ENCODE peak calls at places on chromosomes 4 and X, in five cellular contexts. T is AG10803, L is mesenchymal stem cell, N is NCI-H2081, X is NCI-H1436. A is an unnamed sample.

GRCh38 chr4:37936889-37937498 is 23.2 kb upstream of the PTTG2 start:
- DNase-seq in N (no peak), T (no peak), L (no peak), X (no peak), A (no peak)

GRCh38 chr4:4772534-4772933 is 86.9 kb upstream of the MSX1 start:
- DNase-seq in T (no peak), X (no peak), N (no peak), L (no peak), A (no peak)

GRCh38 chr4:147740176-147740575 is 8.3 kb downstream of the ARHGAP10 start:
- DNase-seq in N (no peak), T (no peak), L (no peak), X (no peak), A (no peak)

GRCh38 chr4:110183643-110184042 is 14.8 kb downstream of the ELOVL6 start:
- DNase-seq in N (no peak), L (no peak), X (no peak), T (no peak), A (no peak)

GRCh38 chrX:48896611-48897011 is 957 bp downstream of the TIMM17B start:
- DNase-seq in T (peak; percentile 31), N (no peak), L (peak; percentile 71), X (no peak), A (no peak)

GRCh38 chrX:103823591-103823990 is 8.5 kb downstream of the RAB9B start:
- DNase-seq in N (no peak), L (peak; percentile 0), X (no peak), T (no peak), A (no peak)

GRCh38 chr4:58138786-58139185 is 1028.6 kb upstream of the IGFBP7 start:
- DNase-seq in N (no peak), L (no peak), X (no peak), T (no peak), A (no peak)

GRCh38 chr4:80307774-80308465 is 27.6 kb upstream of the CFAP299 start:
- DNase-seq in X (no peak), T (peak; percentile 47), L (peak; percentile 56), N (peak; percentile 79), A (no peak)

GRCh38 chr4:46372878-46373277 is 17.1 kb downstream of the GABRA2 start:
- DNase-seq in L (peak; percentile 35), X (no peak), N (no peak), T (no peak), A (no peak)

GRCh38 chr4:99606716-99607115 is 32.1 kb downstream of the MTTP start:
- DNase-seq in L (no peak), N (no peak), T (no peak), X (no peak), A (no peak)

GRCh38 chr4:134627386-134627785 is 425.8 kb upstream of the PABPC4L start:
- DNase-seq in N (no peak), L (no peak), T (no peak), X (no peak), A (no peak)

GRCh38 chrX:850471-850916 is 219.9 kb downstream of the SHOX start:
- DNase-seq in N (no peak), X (no peak), L (no peak), T (peak; percentile 54), A (no peak)

GRCh38 chrX:19715711-19716638 is 171.4 kb downstream of the SH3KBP1 start:
- DNase-seq in L (peak; percentile 33), X (peak; percentile 42), N (no peak), T (no peak), A (no peak)

GRCh38 chrX:31459361-31459760 is 387.5 kb upstream of the FTHL17 start:
- DNase-seq in N (no peak), T (peak; percentile 20), L (no peak), X (no peak), A (no peak)

GRCh38 chrX:15916704-15917084 is 62.1 kb upstream of the AP1S2 start:
- DNase-seq in T (no peak), N (no peak), L (no peak), X (no peak), A (no peak)

GRCh38 chr4:109238746-109239145 is 63.7 kb downstream of the COL25A1 start:
- DNase-seq in T (no peak), X (no peak), N (no peak), L (no peak), A (no peak)

GRCh38 chrX:103148075-103148474 is 55.1 kb upstream of the NXF3 start:
- DNase-seq in L (no peak), T (no peak), N (no peak), X (no peak), A (no peak)

GRCh38 chrX:44945736-44946135 is 72.7 kb downstream of the KDM6A start:
- DNase-seq in T (no peak), N (no peak), X (no peak), L (no peak), A (no peak)

GRCh38 chrX:54926978-54927377 is 6.4 kb downstream of the TRO start:
- DNase-seq in N (no peak), X (no peak), T (no peak), L (no peak), A (no peak)

GRCh38 chr4:159142254-159142653 is 39.4 kb downstream of the RAPGEF2 start:
- DNase-seq in N (no peak), T (peak; percentile 52), X (no peak), L (no peak), A (no peak)

GRCh38 chr4:38803833-38804653 is 548 bp downstream of the TLR1 start:
- DNase-seq in N (no peak), X (no peak), L (no peak), T (peak; percentile 31), A (no peak)

GRCh38 chrX:129842510-129843208 is 1.0 kb downstream of the ZDHHC9 start:
- DNase-seq in X (no peak), T (peak; percentile 59), N (no peak), L (peak; percentile 61), A (no peak)

GRCh38 chrX:133254666-133255065 is 36.5 kb upstream of the TFDP3 start:
- DNase-seq in L (peak; percentile 65), T (peak; percentile 23), N (no peak), X (no peak), A (no peak)

GRCh38 chrX:23779025-23779424 is 3.9 kb upstream of the SAT1 start:
- DNase-seq in T (peak; percentile 61), X (no peak), N (no peak), L (peak; percentile 60), A (no peak)

GRCh38 chr4:37389967-37390580 is 145.5 kb downstream of the NWD2 start:
- DNase-seq in L (peak; percentile 54), T (peak; percentile 33), N (peak; percentile 64), X (peak; percentile 8), A (peak; percentile 4)

GRCh38 chr4:175833574-175834350 is 21.7 kb upstream of the GPM6A start:
- DNase-seq in N (peak; percentile 50), X (no peak), T (no peak), L (no peak), A (no peak)

A was measured in NCI-H1930.